ENCODE peak calls at places on chromosome 10, in eight cellular contexts. One of them, this sample, is unnamed.

GRCh38 chr10:30373596-30374327 is 24.7 kb upstream of the MTPAP start:
- DNase-seq in vagina: no peak
- DNase-seq in adrenal gland: no peak
- DNase-seq in A549: no peak
- DNase-seq in brain microvascular endothelial cell: no peak
- DNase-seq in heart right ventricle: no peak
- DNase-seq in transverse colon: no peak
- DNase-seq in pancreas: no peak
- DNase-seq in this sample: no peak

GRCh38 chr10:13349776-13350274 is 1.7 kb upstream of the SEPHS1 start:
- DNase-seq in pancreas: peak
- DNase-seq in vagina: no peak
- DNase-seq in adrenal gland: peak
- DNase-seq in transverse colon: peak
- DNase-seq in brain microvascular endothelial cell: peak
- DNase-seq in heart right ventricle: peak
- DNase-seq in A549: no peak
- DNase-seq in this sample: no peak

GRCh38 chr10:124232686-124233545 is 139.5 kb upstream of the CHST15 start:
- DNase-seq in heart right ventricle: no peak
- DNase-seq in adrenal gland: no peak
- DNase-seq in brain microvascular endothelial cell: no peak
- DNase-seq in A549: no peak
- DNase-seq in vagina: no peak
- DNase-seq in pancreas: no peak
- DNase-seq in transverse colon: no peak
- DNase-seq in this sample: no peak

GRCh38 chr10:451021-451471 is 238.4 kb downstream of the DIP2C start:
- DNase-seq in brain microvascular endothelial cell: no peak
- DNase-seq in A549: no peak
- DNase-seq in pancreas: no peak
- DNase-seq in vagina: no peak
- DNase-seq in transverse colon: peak
- DNase-seq in adrenal gland: no peak
- DNase-seq in heart right ventricle: no peak
- DNase-seq in this sample: no peak

GRCh38 chr10:18607503-18607902 is 43.9 kb downstream of the NSUN6 start:
- DNase-seq in adrenal gland: peak
- DNase-seq in heart right ventricle: no peak
- DNase-seq in transverse colon: peak
- DNase-seq in pancreas: peak
- DNase-seq in vagina: no peak
- DNase-seq in A549: peak
- DNase-seq in brain microvascular endothelial cell: peak
- DNase-seq in this sample: no peak

GRCh38 chr10:132404169-132404880 is 7.3 kb downstream of the PWWP2B start:
- DNase-seq in vagina: no peak
- DNase-seq in pancreas: peak
- DNase-seq in transverse colon: no peak
- DNase-seq in adrenal gland: peak
- DNase-seq in A549: no peak
- DNase-seq in heart right ventricle: no peak
- DNase-seq in brain microvascular endothelial cell: no peak
- DNase-seq in this sample: no peak

GRCh38 chr10:127928021-127928806 is 21.3 kb downstream of the PTPRE start:
- DNase-seq in vagina: no peak
- DNase-seq in transverse colon: no peak
- DNase-seq in brain microvascular endothelial cell: peak
- DNase-seq in heart right ventricle: no peak
- DNase-seq in pancreas: no peak
- DNase-seq in A549: no peak
- DNase-seq in adrenal gland: peak
- DNase-seq in this sample: no peak

GRCh38 chr10:102644066-102644645 is at the start of gene TRIM8:
- DNase-seq in A549: peak
- DNase-seq in pancreas: peak
- DNase-seq in vagina: no peak
- DNase-seq in transverse colon: peak
- DNase-seq in brain microvascular endothelial cell: no peak
- DNase-seq in adrenal gland: no peak
- DNase-seq in heart right ventricle: peak
- DNase-seq in this sample: no peak

GRCh38 chr10:74882831-74883230 is 56.4 kb downstream of the KAT6B start:
- DNase-seq in heart right ventricle: no peak
- DNase-seq in adrenal gland: no peak
- DNase-seq in A549: no peak
- DNase-seq in brain microvascular endothelial cell: no peak
- DNase-seq in transverse colon: no peak
- DNase-seq in vagina: no peak
- DNase-seq in pancreas: no peak
- DNase-seq in this sample: no peak

GRCh38 chr10:46094931-46095755 is 49.1 kb upstream of the MSMB start:
- DNase-seq in heart right ventricle: no peak
- DNase-seq in pancreas: no peak
- DNase-seq in brain microvascular endothelial cell: no peak
- DNase-seq in vagina: peak
- DNase-seq in transverse colon: no peak
- DNase-seq in A549: no peak
- DNase-seq in adrenal gland: no peak
- DNase-seq in this sample: no peak

GRCh38 chr10:93757766-93758509 is at the start of gene LGI1:
- DNase-seq in brain microvascular endothelial cell: no peak
- DNase-seq in heart right ventricle: no peak
- DNase-seq in pancreas: no peak
- DNase-seq in A549: no peak
- DNase-seq in vagina: no peak
- DNase-seq in transverse colon: no peak
- DNase-seq in adrenal gland: no peak
- DNase-seq in this sample: peak

GRCh38 chr10:93758510-93758885 is 762 bp downstream of the LGI1 start:
- DNase-seq in A549: no peak
- DNase-seq in heart right ventricle: no peak
- DNase-seq in transverse colon: no peak
- DNase-seq in pancreas: no peak
- DNase-seq in brain microvascular endothelial cell: no peak
- DNase-seq in vagina: no peak
- DNase-seq in adrenal gland: no peak
- DNase-seq in this sample: no peak

GRCh38 chr10:93756128-93756517 is 1.6 kb upstream of the LGI1 start:
- DNase-seq in pancreas: no peak
- DNase-seq in adrenal gland: no peak
- DNase-seq in transverse colon: no peak
- DNase-seq in vagina: no peak
- DNase-seq in brain microvascular endothelial cell: no peak
- DNase-seq in heart right ventricle: no peak
- DNase-seq in A549: no peak
- DNase-seq in this sample: no peak

GRCh38 chr10:93755443-93756127 is 2.2 kb upstream of the LGI1 start:
- DNase-seq in A549: no peak
- DNase-seq in adrenal gland: no peak
- DNase-seq in heart right ventricle: no peak
- DNase-seq in pancreas: no peak
- DNase-seq in vagina: no peak
- DNase-seq in transverse colon: no peak
- DNase-seq in brain microvascular endothelial cell: no peak
- DNase-seq in this sample: no peak

GRCh38 chr10:93757136-93757535 is 600 bp upstream of the LGI1 start:
- DNase-seq in pancreas: no peak
- DNase-seq in vagina: no peak
- DNase-seq in brain microvascular endothelial cell: no peak
- DNase-seq in transverse colon: no peak
- DNase-seq in heart right ventricle: no peak
- DNase-seq in adrenal gland: no peak
- DNase-seq in A549: no peak
- DNase-seq in this sample: peak
- TF ChIP-seq CTCF in pancreas: no peak
- TF ChIP-seq CTCF in vagina: no peak
- TF ChIP-seq CTCF in brain microvascular endothelial cell: peak
- TF ChIP-seq CTCF in transverse colon: no peak
- TF ChIP-seq CTCF in heart right ventricle: no peak
- TF ChIP-seq CTCF in adrenal gland: no peak
- TF ChIP-seq CTCF in A549: no peak
- TF ChIP-seq CTCF in this sample: no peak

GRCh38 chr10:11110499-11110898 is 92.8 kb downstream of the CELF2 start:
- DNase-seq in A549: no peak
- DNase-seq in transverse colon: no peak
- DNase-seq in vagina: no peak
- DNase-seq in pancreas: no peak
- DNase-seq in brain microvascular endothelial cell: no peak
- DNase-seq in heart right ventricle: no peak
- DNase-seq in adrenal gland: no peak
- DNase-seq in this sample: no peak
- H3K27ac ChIP-seq in A549: no peak
- H3K27ac ChIP-seq in transverse colon: no peak
- H3K27ac ChIP-seq in vagina: no peak
- H3K27ac ChIP-seq in pancreas: no peak
- H3K27ac ChIP-seq in brain microvascular endothelial cell: no peak
- H3K27ac ChIP-seq in heart right ventricle: no peak
- H3K27ac ChIP-seq in adrenal gland: no peak
- H3K27ac ChIP-seq in this sample: no peak

DNA sequence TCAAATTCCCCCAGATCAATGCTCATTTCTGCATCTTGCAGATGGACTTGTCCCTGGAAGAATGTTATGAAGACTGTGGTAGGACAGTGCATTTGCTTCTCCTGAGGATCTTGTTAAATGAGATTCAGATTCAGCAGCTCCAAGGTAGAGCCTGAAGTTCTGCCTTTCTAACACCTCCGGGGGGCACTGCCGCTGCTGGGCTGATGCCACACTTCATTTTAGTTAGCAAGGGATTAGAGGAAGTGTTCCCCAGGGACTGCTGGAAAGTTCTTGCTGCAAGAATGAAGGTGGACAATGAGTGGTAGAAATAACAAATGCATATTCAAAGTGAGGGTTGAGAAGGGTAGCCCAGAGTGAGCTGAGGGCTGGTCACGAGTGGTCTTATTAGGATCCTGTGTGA is 434.3 kb upstream of the AKR1E2 start:
- DNase-seq in brain microvascular endothelial cell: no peak
- DNase-seq in pancreas: no peak
- DNase-seq in A549: no peak
- DNase-seq in heart right ventricle: no peak
- DNase-seq in transverse colon: no peak
- DNase-seq in vagina: no peak
- DNase-seq in adrenal gland: no peak
- DNase-seq in this sample: no peak
- TF ChIP-seq CTCF in brain microvascular endothelial cell: peak
- TF ChIP-seq CTCF in pancreas: no peak
- TF ChIP-seq CTCF in A549: peak
- TF ChIP-seq CTCF in heart right ventricle: no peak
- TF ChIP-seq CTCF in transverse colon: no peak
- TF ChIP-seq CTCF in vagina: no peak
- TF ChIP-seq CTCF in adrenal gland: no peak
- TF ChIP-seq CTCF in this sample: no peak

GRCh38 chr10:43230909-43231522 is 35.8 kb downstream of the RASGEF1A start:
- DNase-seq in transverse colon: peak
- DNase-seq in vagina: no peak
- DNase-seq in pancreas: peak
- DNase-seq in adrenal gland: peak
- DNase-seq in A549: no peak
- DNase-seq in brain microvascular endothelial cell: no peak
- DNase-seq in heart right ventricle: no peak
- DNase-seq in this sample: peak
- H3K27ac ChIP-seq in transverse colon: no peak
- H3K27ac ChIP-seq in vagina: no peak
- H3K27ac ChIP-seq in pancreas: no peak
- H3K27ac ChIP-seq in adrenal gland: no peak
- H3K27ac ChIP-seq in A549: no peak
- H3K27ac ChIP-seq in brain microvascular endothelial cell: no peak
- H3K27ac ChIP-seq in heart right ventricle: peak
- H3K27ac ChIP-seq in this sample: no peak

DNA sequence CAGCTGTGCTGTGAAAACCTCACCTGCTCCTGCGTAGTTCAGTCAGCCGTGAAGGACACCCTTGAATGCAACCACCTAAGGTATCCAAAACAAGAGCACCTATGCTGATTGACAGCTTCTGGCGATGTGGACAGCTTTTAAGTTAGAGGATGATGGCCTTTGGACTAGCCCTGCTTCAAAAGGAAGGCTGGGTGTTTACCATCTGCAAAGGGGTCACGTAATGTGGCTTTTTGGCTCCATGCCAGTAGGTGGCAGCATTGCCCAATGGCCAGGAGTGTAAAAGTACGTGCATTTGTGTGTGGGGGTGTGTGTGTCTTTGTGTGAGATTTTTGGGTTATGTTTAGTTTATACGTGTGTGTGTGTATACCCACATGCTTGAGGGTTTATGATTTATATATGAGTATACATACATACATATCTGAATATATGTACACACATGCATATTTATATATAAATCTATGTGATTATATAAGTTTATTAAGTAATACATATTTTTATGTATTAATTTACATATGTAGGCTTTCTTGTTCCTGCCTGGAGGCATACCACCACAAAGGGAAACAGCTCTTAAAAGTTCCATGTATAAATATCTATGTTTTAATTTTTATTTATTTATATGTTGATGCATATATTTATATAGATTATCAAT is 236.3 kb upstream of the ANKRD30A start:
- DNase-seq in heart right ventricle: no peak
- DNase-seq in pancreas: no peak
- DNase-seq in A549: peak
- DNase-seq in vagina: no peak
- DNase-seq in transverse colon: peak
- DNase-seq in adrenal gland: no peak
- DNase-seq in brain microvascular endothelial cell: peak
- DNase-seq in this sample: peak
- TF ChIP-seq CTCF in heart right ventricle: no peak
- TF ChIP-seq CTCF in pancreas: no peak
- TF ChIP-seq CTCF in A549: peak
- TF ChIP-seq CTCF in vagina: no peak
- TF ChIP-seq CTCF in transverse colon: no peak
- TF ChIP-seq CTCF in adrenal gland: no peak
- TF ChIP-seq CTCF in brain microvascular endothelial cell: peak
- TF ChIP-seq CTCF in this sample: no peak

DNA sequence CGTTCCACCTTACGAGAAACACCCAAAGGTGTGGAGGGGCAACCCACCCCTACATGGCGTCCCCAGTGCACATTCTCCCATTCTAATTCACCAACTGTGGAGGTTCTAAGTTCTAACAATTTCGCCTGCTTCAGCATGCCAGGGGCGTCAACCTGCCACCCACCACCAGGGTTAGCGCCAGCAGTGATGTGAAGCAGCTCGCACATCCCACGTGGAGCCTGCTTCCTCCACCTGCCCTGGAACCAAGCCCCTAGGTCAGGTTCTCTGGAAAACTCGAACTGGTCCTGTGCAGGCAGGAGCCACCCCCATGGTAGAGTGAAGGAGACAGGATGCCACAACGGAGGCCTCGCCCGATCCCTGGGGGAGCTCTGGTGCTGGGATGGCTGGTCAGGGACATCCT is 33.3 kb upstream of the FXYD4 start:
- DNase-seq in vagina: no peak
- DNase-seq in A549: no peak
- DNase-seq in brain microvascular endothelial cell: no peak
- DNase-seq in pancreas: no peak
- DNase-seq in transverse colon: no peak
- DNase-seq in adrenal gland: no peak
- DNase-seq in heart right ventricle: no peak
- DNase-seq in this sample: no peak
- H3K27ac ChIP-seq in vagina: no peak
- H3K27ac ChIP-seq in A549: peak
- H3K27ac ChIP-seq in brain microvascular endothelial cell: no peak
- H3K27ac ChIP-seq in pancreas: no peak
- H3K27ac ChIP-seq in transverse colon: no peak
- H3K27ac ChIP-seq in adrenal gland: no peak
- H3K27ac ChIP-seq in heart right ventricle: no peak
- H3K27ac ChIP-seq in this sample: no peak

This sample was measured in dorsolateral prefrontal cortex.